ENCODE peak calls at places on chromosome 10, in six cellular contexts. J is HTR-8/SVneo, B is GDM1, O is neural progenitor cell, X is Karpas-422, C is aorta. I is an unnamed sample.

GRCh38 chr10:5079836-5080235 is 14.4 kb upstream of the AKR1C3 start:
- DNase-seq in J (no peak), B (no peak), O (no peak), X (no peak), C (no peak), I (no peak)

GRCh38 chr10:14736600-14737081 is 38.1 kb downstream of the FAM107B start:
- DNase-seq in J (no peak), B (no peak), O (peak), X (no peak), C (no peak), I (peak)

GRCh38 chr10:34195364-34196057 is 619.6 kb downstream of the PARD3 start:
- DNase-seq in J (no peak), B (no peak), O (no peak), X (no peak), C (no peak), I (no peak)

GRCh38 chr10:132700168-132701098 is 85.5 kb downstream of the NKX6-2 start:
- DNase-seq in J (no peak), B (no peak), O (no peak), X (no peak), C (peak), I (peak)

GRCh38 chr10:99444676-99445075 is 14.3 kb upstream of the GOT1 start:
- DNase-seq in J (no peak), B (no peak), O (no peak), X (no peak), C (no peak), I (no peak)

GRCh38 chr10:58082248-58082647 is 185.4 kb downstream of the IPMK start:
- DNase-seq in J (no peak), B (no peak), O (no peak), X (no peak), C (no peak), I (no peak)

GRCh38 chr10:51109821-51110533 is 35.7 kb downstream of the PRKG1 start:
- DNase-seq in J (no peak), B (no peak), O (no peak), X (no peak), C (no peak), I (peak)

GRCh38 chr10:102384053-102384452 is 11.5 kb upstream of the NFKB2 start:
- DNase-seq in J (no peak), B (no peak), O (peak), X (no peak), C (no peak), I (no peak)

GRCh38 chr10:22022257-22023051 is 18.9 kb upstream of the DNAJC1 start:
- DNase-seq in J (no peak), B (no peak), O (no peak), X (peak), C (no peak), I (no peak)

GRCh38 chr10:117594722-117595121 is 52.2 kb downstream of the EMX2 start:
- DNase-seq in J (no peak), B (no peak), O (no peak), X (no peak), C (no peak), I (peak)

GRCh38 chr10:35577915-35578607 is 27.1 kb upstream of the GJD4 start:
- DNase-seq in J (no peak), B (no peak), O (no peak), X (no peak), C (no peak), I (no peak)

GRCh38 chr10:60986779-60987178 is 42.8 kb upstream of the RHOBTB1 start:
- DNase-seq in J (no peak), B (no peak), O (peak), X (no peak), C (no peak), I (no peak)

GRCh38 chr10:34219860-34220518 is 595.1 kb downstream of the PARD3 start:
- DNase-seq in J (no peak), B (no peak), O (no peak), X (no peak), C (no peak), I (no peak)

GRCh38 chr10:9056521-9056920 is 1002.0 kb downstream of the GATA3 start:
- DNase-seq in J (no peak), B (no peak), O (no peak), X (no peak), C (no peak), I (no peak)

GRCh38 chr10:16941865-16942264 is 124.6 kb upstream of the RSU1 start:
- DNase-seq in J (no peak), B (no peak), O (no peak), X (no peak), C (no peak), I (peak)

GRCh38 chr10:129740532-129741279 is 223.4 kb downstream of the EBF3 start:
- DNase-seq in J (no peak), B (no peak), O (no peak), X (no peak), C (peak), I (no peak)

GRCh38 chr10:70537398-70538194 is 59.0 kb downstream of the PALD1 start:
- DNase-seq in J (no peak), B (no peak), O (peak), X (peak), C (no peak), I (no peak)

GRCh38 chr10:86349940-86350630 is 16.5 kb downstream of the GRID1 start:
- DNase-seq in J (no peak), B (no peak), O (no peak), X (no peak), C (peak), I (no peak)

GRCh38 chr10:27783660-27784059 is 38.0 kb upstream of the MKX start:
- DNase-seq in J (peak), B (no peak), O (peak), X (peak), C (no peak), I (peak)

GRCh38 chr10:23095966-23096813 is 811 bp downstream of the MSRB2 start:
- DNase-seq in J (no peak), B (peak), O (peak), X (peak), C (peak), I (peak)

GRCh38 chr10:71112138-71112785 is 100.1 kb upstream of the UNC5B start:
- DNase-seq in J (no peak), B (no peak), O (no peak), X (no peak), C (no peak), I (no peak)

GRCh38 chr10:1809139-1809755 is 71.9 kb upstream of the ADARB2 start:
- DNase-seq in J (no peak), B (no peak), O (no peak), X (no peak), C (no peak), I (no peak)

GRCh38 chr10:97708167-97708566 is 5.4 kb upstream of the MARVELD1 start:
- DNase-seq in J (no peak), B (no peak), O (no peak), X (no peak), C (peak), I (no peak)